ENCODE peak calls at places on chromosomes 5 and 9, in eight cellular contexts. B, Z, I, Y, E, T, A and M are unnamed samples.
A peak's percentile ranks its signal among the peaks of the same experiment; 100 is the strongest.

GRCh38 chr9:77759391-77759790 is 111.3 kb upstream of the GNA14 start:
- DNase-seq in I (no peak), E (no peak), B (no peak), Y (no peak), Z (no peak), A (no peak), T (no peak), M (no peak)

GRCh38 chr5:56725709-56726108 is 89.6 kb upstream of the MAP3K1 start:
- DNase-seq in Y (peak; percentile 69), E (no peak), B (no peak), I (no peak), Z (no peak), A (no peak), T (no peak), M (no peak)

GRCh38 chr9:91994422-91994821 is 44.4 kb upstream of the ROR2 start:
- DNase-seq in B (no peak), E (no peak), Y (no peak), A (no peak), Z (no peak), T (no peak), I (no peak), M (no peak)

GRCh38 chr5:7419846-7420245 is 23.9 kb downstream of the ADCY2 start:
- DNase-seq in A (no peak), Y (no peak), B (no peak), I (no peak), Z (no peak), T (no peak), E (no peak), M (no peak)

GRCh38 chr5:120599576-120599975 is 135.5 kb downstream of the PRR16 start:
- DNase-seq in T (no peak), B (no peak), E (no peak), Y (no peak), I (no peak), Z (no peak), A (no peak), M (no peak)

GRCh38 chr9:98064623-98065392 is 8.3 kb downstream of the NANS start:
- DNase-seq in B (no peak), E (no peak), A (no peak), T (no peak), I (no peak), Y (no peak), Z (no peak), M (no peak)

GRCh38 chr5:94544031-94544650 is 74.3 kb downstream of the KIAA0825 start:
- DNase-seq in A (no peak), B (no peak), E (no peak), I (no peak), Y (no peak), Z (no peak), T (no peak), M (no peak)

GRCh38 chr5:144315994-144316634 is 145.4 kb downstream of the KCTD16 start:
- DNase-seq in T (no peak), Y (peak; percentile 20), B (no peak), A (no peak), Z (no peak), E (no peak), I (peak; percentile 52), M (no peak)

GRCh38 chr5:112737088-112737471 is 605 bp upstream of the APC start:
- DNase-seq in Y (no peak), E (no peak), T (no peak), B (no peak), I (no peak), A (no peak), Z (no peak), M (no peak)

GRCh38 chr9:129023036-129023907 is 4.9 kb downstream of the SH3GLB2 start:
- DNase-seq in I (no peak), T (peak; percentile 61), Z (no peak), B (no peak), A (no peak), Y (peak; percentile 12), E (no peak), M (no peak)

GRCh38 chr9:132295181-132295580 is 59.6 kb downstream of the SETX start:
- DNase-seq in Z (no peak), I (no peak), Y (no peak), B (no peak), E (no peak), A (no peak), T (no peak), M (no peak)

GRCh38 chr5:124865603-124866354 is 119.3 kb upstream of the ZNF608 start:
- DNase-seq in Z (no peak), A (no peak), I (no peak), T (no peak), B (no peak), Y (no peak), E (no peak), M (no peak)

GRCh38 chr9:86639899-86640379 is 285.7 kb upstream of the TUT7 start:
- DNase-seq in E (no peak), I (no peak), T (no peak), B (no peak), A (no peak), Z (no peak), Y (no peak), M (no peak)

GRCh38 chr5:157888814-157889532 is 30.0 kb upstream of the CLINT1 start:
- DNase-seq in I (no peak), A (no peak), Y (no peak), E (no peak), Z (no peak), B (no peak), T (no peak), M (no peak)

GRCh38 chr9:137298401-137298982 is 3.6 kb downstream of the NRARP start:
- DNase-seq in T (peak; percentile 31), A (peak; percentile 83), Z (no peak), I (peak; percentile 69), Y (no peak), E (no peak), B (no peak), M (no peak)

GRCh38 chr9:37239224-37239859 is 119.0 kb downstream of the ZCCHC7 start:
- DNase-seq in A (no peak), Y (no peak), T (no peak), E (no peak), I (no peak), B (no peak), Z (no peak), M (no peak)

GRCh38 chr9:113320051-113320450 is 16.9 kb upstream of the RNF183 start:
- DNase-seq in T (no peak), B (no peak), Y (no peak), A (no peak), Z (no peak), I (no peak), E (no peak), M (no peak)

GRCh38 chr9:113316032-113316431 is 12.9 kb upstream of the RNF183 start:
- DNase-seq in A (no peak), T (no peak), Z (no peak), E (no peak), Y (no peak), B (no peak), I (no peak), M (no peak)

GRCh38 chr9:113319054-113319453 is 15.9 kb upstream of the RNF183 start:
- DNase-seq in B (no peak), A (no peak), E (no peak), T (no peak), I (no peak), Y (no peak), Z (no peak), M (no peak)

GRCh38 chr9:113322671-113323070 is 17.4 kb downstream of the WDR31 start:
- DNase-seq in A (no peak), T (no peak), E (no peak), I (no peak), Y (no peak), Z (no peak), B (no peak), M (no peak)

GRCh38 chr9:113317777-113318176 is 14.6 kb upstream of the RNF183 start:
- DNase-seq in Z (no peak), B (no peak), A (no peak), E (no peak), Y (no peak), I (no peak), T (no peak), M (no peak)
- TF ChIP-seq CTCF in Z (no peak), B (no peak), A (peak; percentile 20), E (peak; percentile 17), Y (no peak), I (no peak), T (no peak), M (no peak)

GRCh38 chr5:138389332-138389731 is 36.8 kb downstream of the KDM3B start:
- DNase-seq in Y (no peak), Z (no peak), E (no peak), B (no peak), A (no peak), I (no peak), T (no peak), M (no peak)

GRCh38 chr5:138386290-138386689 is 33.8 kb downstream of the KDM3B start:
- DNase-seq in I (no peak), Y (peak; percentile 8), T (no peak), Z (no peak), B (no peak), A (no peak), E (no peak), M (no peak)

GRCh38 chr5:138382347-138382746 is 29.9 kb downstream of the KDM3B start:
- DNase-seq in Z (no peak), A (no peak), B (no peak), T (no peak), Y (no peak), E (no peak), I (no peak), M (no peak)

GRCh38 chr5:138385660-138386059 is 33.2 kb downstream of the KDM3B start:
- DNase-seq in Y (no peak), T (no peak), I (no peak), Z (no peak), E (no peak), A (no peak), B (no peak), M (no peak)
- H3K36me3 ChIP-seq in Y (peaks cover 42% of the 10 kb centered on the region), T (no peaks in the 10 kb centered on the region), I (peaks cover 16% of the 10 kb centered on the region), Z (peaks cover 25% of the 10 kb centered on the region), E (peaks cover 55% of the 10 kb centered on the region), A (peaks cover 95% of the 10 kb centered on the region), B (peaks cover 40% of the 10 kb centered on the region), M (peaks cover 7% of the 10 kb centered on the region)

DNA sequence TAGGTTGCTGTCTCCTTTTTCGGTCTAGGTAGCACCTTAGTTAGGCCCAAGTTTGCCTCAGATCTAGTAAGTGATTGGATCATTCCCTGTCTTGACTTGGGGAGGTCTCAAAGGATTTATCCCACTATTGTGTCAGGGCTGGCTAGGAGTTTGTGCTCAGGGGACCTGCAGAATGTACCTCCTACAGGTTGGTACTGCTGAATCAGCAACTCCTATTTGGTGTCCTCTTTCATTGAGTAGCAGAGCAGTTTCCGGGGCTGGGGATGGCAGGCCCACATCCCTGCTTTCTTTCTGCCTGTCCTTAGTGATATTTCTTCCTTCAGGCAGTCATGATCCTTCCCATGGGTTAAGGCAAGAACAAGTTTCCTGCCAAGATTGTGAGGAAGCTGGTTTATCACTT is 192.9 kb upstream of the CCNH start:
- DNase-seq in I (no peak), A (no peak), B (no peak), Z (no peak), Y (no peak), T (no peak), E (no peak), M (no peak)
- TF ChIP-seq CTCF in I (no peak), A (no peak), B (no peak), Z (no peak), Y (no peak), T (no peak), E (no peak), M (no peak)

DNA sequence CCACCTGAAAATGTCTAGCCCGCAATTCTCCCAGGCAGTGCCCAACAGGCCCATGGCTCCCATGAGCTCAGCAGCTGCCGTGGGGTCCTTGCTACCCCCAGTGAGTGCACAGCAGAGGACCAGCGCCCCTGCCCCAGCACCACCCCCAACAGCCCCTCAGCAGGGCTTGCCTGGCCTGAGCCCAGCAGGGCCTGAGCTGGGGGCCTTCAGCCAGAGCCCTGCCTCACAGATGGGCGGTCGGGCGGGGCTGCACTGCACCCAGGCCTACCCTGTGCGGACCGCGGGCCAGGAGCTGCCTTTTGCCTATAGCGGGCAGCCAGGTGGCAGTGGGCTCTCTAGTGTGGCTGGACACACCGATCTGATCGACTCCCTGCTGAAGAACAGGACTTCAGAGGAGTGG is 19.3 kb upstream of the LTC4S start:
- DNase-seq in I (no peak), Z (no peak), B (no peak), A (no peak), E (no peak), Y (no peak), T (no peak), M (no peak)
- H3K36me3 ChIP-seq in I (peaks cover 6% of the 10 kb centered on the region), Z (peaks cover 21% of the 10 kb centered on the region), B (peaks cover 55% of the 10 kb centered on the region), A (peaks cover 99% of the 10 kb centered on the region), E (peaks cover 29% of the 10 kb centered on the region), Y (peaks cover 76% of the 10 kb centered on the region), T (no peaks in the 10 kb centered on the region), M (peaks cover 26% of the 10 kb centered on the region)